ENCODE peak calls at places on chromosomes 16 and 17, in five cellular contexts. V, R, P, M and E are unnamed samples.

GRCh38 chr16:84795338-84796053 is 24.3 kb upstream of the CRISPLD2 start:
- DNase-seq in V (no peak), R (peak; percentile 92), P (no peak), M (no peak), E (no peak)

GRCh38 chr17:75875940-75876189 is 2.5 kb downstream of the TRIM47 start:
- DNase-seq in V (no peak), R (peak; percentile 96), P (no peak), M (no peak), E (no peak)

GRCh38 chr17:47286198-47286914 is 32.7 kb downstream of the ITGB3 start:
- DNase-seq in V (no peak), R (no peak), P (peak; percentile 50), M (no peak), E (peak; percentile 76)

GRCh38 chr17:55530064-55530463 is 18.8 kb upstream of the SMIM36 start:
- DNase-seq in V (no peak), R (no peak), P (no peak), M (no peak), E (no peak)

GRCh38 chr17:17778308-17779014 is 58.3 kb downstream of the SREBF1 start:
- DNase-seq in V (no peak), R (no peak), P (no peak), M (no peak), E (no peak)

GRCh38 chr16:88306860-88307545 is 75.8 kb upstream of the ZNF469 start:
- DNase-seq in V (no peak), R (peak; percentile 84), P (no peak), M (no peak), E (no peak)

GRCh38 chr16:59878479-59878878 is 1144.4 kb upstream of the GOT2 start:
- DNase-seq in V (no peak), R (peak; percentile 44), P (no peak), M (no peak), E (no peak)

GRCh38 chr17:8292639-8293395 is 2.4 kb downstream of the SLC25A35 start:
- DNase-seq in V (no peak), R (no peak), P (no peak), M (no peak), E (peak; percentile 62)

GRCh38 chr16:14301150-14302030 is 230.3 kb downstream of the MRTFB start:
- DNase-seq in V (no peak), R (peak; percentile 36), P (no peak), M (no peak), E (peak; percentile 67)

GRCh38 chr17:39600469-39601009 is 7.2 kb downstream of the NEUROD2 start:
- DNase-seq in V (no peak), R (no peak), P (no peak), M (no peak), E (no peak)

GRCh38 chr17:14827394-14827793 is 437.7 kb downstream of the PMP22 start:
- DNase-seq in V (no peak), R (no peak), P (no peak), M (no peak), E (no peak)

GRCh38 chr17:2172447-2172938 is 117.6 kb downstream of the HIC1 start:
- DNase-seq in V (no peak), R (peak; percentile 75), P (no peak), M (no peak), E (no peak)

GRCh38 chr16:54582631-54583250 is 296.2 kb upstream of the IRX3 start:
- DNase-seq in V (no peak), R (no peak), P (no peak), M (no peak), E (no peak)

GRCh38 chr17:1112875-1113274 is 66.9 kb downstream of the ABR start:
- DNase-seq in V (no peak), R (peak; percentile 29), P (no peak), M (no peak), E (peak; percentile 74)

GRCh38 chr16:6218855-6219254 is 1113.8 kb upstream of the RBFOX1 start:
- DNase-seq in V (no peak), R (no peak), P (no peak), M (no peak), E (no peak)

GRCh38 chr17:36152639-36153120 is 23.8 kb downstream of the TBC1D3B start:
- DNase-seq in V (no peak), R (no peak), P (no peak), M (no peak), E (peak; percentile 66)

GRCh38 chr16:54284931-54285413 is 1.6 kb downstream of the IRX3 start:
- DNase-seq in V (peak; percentile 43), R (no peak), P (no peak), M (no peak), E (no peak)

GRCh38 chr16:89288966-89289365 is 71.5 kb downstream of the ZNF778 start:
- DNase-seq in V (no peak), R (no peak), P (no peak), M (no peak), E (no peak)

GRCh38 chr16:81717662-81718189 is 61.4 kb upstream of the PLCG2 start:
- DNase-seq in V (no peak), R (peak; percentile 51), P (no peak), M (no peak), E (no peak)